ENCODE peak calls at places on chromosomes 2 and 18, in ten cellular contexts. M is thoracic aorta; G is stomach; K is cardiac muscle cell; V is CD8-positive, alpha-beta T cell; Q is H1; B is K562; I is IMR-90; H is neural progenitor cell; O is uterus. X is an unnamed sample.

GRCh38 chr18:61847164-61847791 is 45.5 kb downstream of the RNF152 start:
- DNase-seq in M (no peak), G (no peak), K (no peak), V (no peak), Q (no peak), B (no peak), I (no peak), H (no peak), O (no peak), X (no peak)

GRCh38 chr2:28252308-28252707 is 140.3 kb upstream of the FOSL2 start:
- DNase-seq in M (no peak), G (no peak), K (no peak), V (no peak), Q (no peak), B (no peak), I (no peak), H (no peak), O (no peak), X (no peak)

GRCh38 chr2:10193276-10193675 is 70.7 kb downstream of the RRM2 start:
- DNase-seq in M (no peak), G (no peak), K (no peak), V (no peak), Q (no peak), B (no peak), I (no peak), H (no peak), O (no peak), X (no peak)

GRCh38 chr2:108998911-108999310 is 9.9 kb upstream of the EDAR start:
- DNase-seq in M (no peak), G (no peak), K (no peak), V (no peak), Q (no peak), B (no peak), I (peak; percentile 19), H (no peak), O (no peak), X (no peak)

GRCh38 chr2:85273732-85274731 is 53.8 kb downstream of the TGOLN2 start:
- DNase-seq in M (no peak), G (no peak), K (peak; percentile 71), V (no peak), Q (no peak), B (no peak), I (peak; percentile 91), H (no peak), O (peak; percentile 58), X (peak; percentile 97)

GRCh38 chr18:46246101-46246500 is 141.9 kb downstream of the HAUS1 start:
- DNase-seq in M (no peak), G (no peak), K (no peak), V (no peak), Q (no peak), B (no peak), I (no peak), H (peak; percentile 18), O (no peak), X (no peak)

GRCh38 chr2:8149011-8149410 is 532.8 kb upstream of the ID2 start:
- DNase-seq in M (no peak), G (no peak), K (no peak), V (no peak), Q (no peak), B (no peak), I (no peak), H (no peak), O (no peak), X (no peak)

GRCh38 chr2:163142618-163143017 is 304.1 kb upstream of the KCNH7 start:
- DNase-seq in M (no peak), G (no peak), K (no peak), V (no peak), Q (no peak), B (no peak), I (no peak), H (no peak), O (no peak), X (no peak)

GRCh38 chr2:233227579-233227978 is 23.9 kb upstream of the ATG16L1 start:
- DNase-seq in M (no peak), G (no peak), K (no peak), V (no peak), Q (no peak), B (no peak), I (no peak), H (no peak), O (no peak), X (no peak)

GRCh38 chr2:233226511-233227031 is 24.9 kb upstream of the ATG16L1 start:
- DNase-seq in M (no peak), G (no peak), K (no peak), V (no peak), Q (no peak), B (no peak), I (no peak), H (no peak), O (no peak), X (no peak)

GRCh38 chr2:233221378-233222063 is 30.0 kb upstream of the ATG16L1 start:
- DNase-seq in M (no peak), G (no peak), K (peak; percentile 73), V (no peak), Q (no peak), B (peak; percentile 47), I (no peak), H (peak; percentile 33), O (no peak), X (no peak)

GRCh38 chr2:233225230-233226068 is 26.0 kb upstream of the ATG16L1 start:
- DNase-seq in M (no peak), G (no peak), K (no peak), V (no peak), Q (no peak), B (peak; percentile 37), I (no peak), H (no peak), O (no peak), X (no peak)

GRCh38 chr2:233223059-233223894 is 28.2 kb upstream of the ATG16L1 start:
- DNase-seq in M (no peak), G (no peak), K (no peak), V (no peak), Q (no peak), B (no peak), I (no peak), H (no peak), O (no peak), X (no peak)
- H3K4me3 ChIP-seq in M (no peak overlapping the region), G (no peak overlapping the region), K (no peak overlapping the region), V (no peak overlapping the region), Q (no peak overlapping the region), B (no peak overlapping the region), I (no peak overlapping the region), H (no peak overlapping the region), O (no peak overlapping the region), X (no peak overlapping the region)

GRCh38 chr2:55159037-55159651 is 72.9 kb downstream of the CLHC1 start:
- DNase-seq in M (no peak), G (no peak), K (peak; percentile 35), V (no peak), Q (no peak), B (no peak), I (no peak), H (no peak), O (no peak), X (peak; percentile 21)

GRCh38 chr2:55156326-55156725 is 75.8 kb downstream of the CLHC1 start:
- DNase-seq in M (no peak), G (no peak), K (peak; percentile 61), V (no peak), Q (no peak), B (no peak), I (peak; percentile 44), H (no peak), O (no peak), X (no peak)

GRCh38 chr2:55155764-55156221 is 76.3 kb downstream of the CLHC1 start:
- DNase-seq in M (no peak), G (no peak), K (peak; percentile 73), V (no peak), Q (no peak), B (no peak), I (peak; percentile 77), H (no peak), O (no peak), X (peak; percentile 50)

GRCh38 chr2:55158111-55158814 is 73.8 kb downstream of the CLHC1 start:
- DNase-seq in M (no peak), G (peak; percentile 69), K (no peak), V (no peak), Q (no peak), B (no peak), I (no peak), H (no peak), O (no peak), X (no peak)

GRCh38 chr2:55157474-55157884 is 74.6 kb downstream of the CLHC1 start:
- DNase-seq in M (no peak), G (no peak), K (no peak), V (no peak), Q (no peak), B (peak; percentile 52), I (peak; percentile 63), H (no peak), O (no peak), X (no peak)
- TF ChIP-seq CTCF in M (no peak), G (no peak), K (no peak), V (no peak), Q (peak; percentile 20), B (no peak), I (peak; percentile 24), H (no peak), O (no peak), X (no peak)

DNA sequence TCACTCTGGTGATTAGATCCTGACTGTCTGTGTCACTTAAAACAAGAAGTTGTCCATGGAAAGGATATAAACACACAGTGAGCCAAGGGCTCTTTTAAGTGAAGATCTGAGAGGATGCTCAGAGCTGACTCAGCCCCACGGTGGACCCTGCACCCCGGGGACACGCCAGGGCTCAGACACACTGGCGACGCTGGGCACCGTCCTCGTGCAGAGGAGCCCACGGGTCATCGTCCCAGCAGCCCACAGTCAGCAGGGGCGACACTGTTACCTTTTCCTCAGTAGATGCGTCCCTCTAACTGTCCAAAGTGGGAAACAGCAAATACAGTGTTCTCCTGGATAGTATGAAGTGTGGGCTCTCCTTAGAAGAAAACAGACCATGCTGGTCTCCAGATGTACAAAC is 225.6 kb downstream of the HDAC4 start:
- DNase-seq in M (no peak), G (no peak), K (no peak), V (no peak), Q (no peak), B (no peak), I (no peak), H (no peak), O (no peak), X (no peak)
- H3K36me3 ChIP-seq in M (peaks cover 7% of the 10 kb centered on the region), G (peaks cover 10% of the 10 kb centered on the region), K (no peaks in the 10 kb centered on the region), V (peaks cover 10% of the 10 kb centered on the region), Q (peaks cover 13% of the 10 kb centered on the region), B (no peaks in the 10 kb centered on the region), I (peaks cover 38% of the 10 kb centered on the region), H (peaks cover 5% of the 10 kb centered on the region), O (no peaks in the 10 kb centered on the region), X (no peaks in the 10 kb centered on the region)

DNA sequence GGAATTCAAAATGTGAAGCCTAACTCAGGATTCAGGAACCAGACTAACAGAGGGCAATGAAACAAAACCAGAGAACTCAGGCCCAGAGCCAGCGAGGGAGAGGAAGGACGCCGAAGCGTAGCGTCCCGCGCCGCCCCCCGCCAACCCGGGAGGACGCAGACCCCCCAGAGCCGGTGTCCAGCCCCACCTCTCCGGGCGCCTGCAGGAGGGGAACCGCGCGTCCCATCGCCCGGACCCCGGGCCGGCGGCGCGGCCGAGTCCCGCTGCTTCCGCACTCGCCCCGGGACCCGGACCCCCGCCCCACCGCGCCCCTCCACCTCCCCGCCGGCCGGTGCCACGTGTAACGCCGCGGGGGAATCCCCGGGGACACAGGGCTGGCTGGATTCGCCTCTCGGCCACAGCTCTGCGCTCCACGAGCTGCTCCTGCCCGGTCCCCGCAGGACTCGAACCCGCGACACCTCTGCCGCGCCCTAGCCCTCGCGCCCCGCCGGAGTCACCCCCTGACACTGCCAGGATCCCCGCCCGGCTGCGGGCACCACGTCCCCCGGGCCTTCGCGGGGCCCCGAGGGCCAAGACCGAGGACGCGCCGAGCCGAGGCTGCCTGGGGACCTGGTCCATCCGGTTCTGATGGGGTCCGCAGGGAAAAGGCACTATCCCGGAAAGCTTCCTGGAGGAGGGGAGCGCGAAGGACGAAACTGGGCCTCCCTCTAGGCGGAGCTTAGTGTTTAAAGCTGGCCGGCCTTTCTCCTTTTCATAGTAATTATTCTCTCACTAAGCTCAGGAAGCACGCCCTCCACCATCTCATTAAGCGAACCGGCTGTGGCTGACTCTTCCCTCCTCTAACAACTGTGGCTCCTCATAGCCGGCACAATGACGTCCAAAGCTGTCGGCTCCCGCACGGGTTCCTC is 40.4 kb upstream of the FAM124B start:
- DNase-seq in M (no peak), G (no peak), K (peak; percentile 48), V (no peak), Q (no peak), B (no peak), I (no peak), H (no peak), O (no peak), X (no peak)
- H3K4me3 ChIP-seq in M (peak overlapping the region; percentile 77), G (peak overlapping the region; percentile 73), K (no peak overlapping the region), V (no peak overlapping the region), Q (no peak overlapping the region), B (no peak overlapping the region), I (peak overlapping the region; percentile 64), H (no peak overlapping the region), O (peak overlapping the region; percentile 30), X (peak overlapping the region; percentile 52)